ENCODE peak calls at places on chromosomes 5 and 9, in six cellular contexts. C, O, L, N, I and H are unnamed samples.

GRCh38 chr5:65774346-65774745 is 52.3 kb downstream of the NLN start:
- ATAC-seq in C (no peak), O (no peak), L (peak), N (no peak), I (no peak), H (no peak)

GRCh38 chr9:129202613-129203555 is 24.8 kb upstream of the IER5L start:
- ATAC-seq in C (peak), O (peak), L (peak), N (peak), I (peak), H (peak)

GRCh38 chr9:23587903-23588302 is 238.1 kb downstream of the ELAVL2 start:
- ATAC-seq in C (no peak), O (peak), L (no peak), N (no peak), I (no peak), H (no peak)

GRCh38 chr5:178198706-178199105 is 5.6 kb upstream of the HNRNPAB start:
- ATAC-seq in C (no peak), O (no peak), L (no peak), N (no peak), I (no peak), H (no peak)

GRCh38 chr5:141849371-141850182 is 28.6 kb downstream of the PCDH1 start:
- ATAC-seq in C (peak), O (peak), L (peak), N (peak), I (peak), H (peak)

GRCh38 chr5:178214160-178214803 is 9.9 kb downstream of the HNRNPAB start:
- ATAC-seq in C (no peak), O (no peak), L (no peak), N (no peak), I (peak), H (no peak)

GRCh38 chr9:99075246-99075912 is 29.5 kb upstream of the TGFBR1 start:
- ATAC-seq in C (no peak), O (no peak), L (no peak), N (peak), I (no peak), H (no peak)

GRCh38 chr9:86953181-86953580 is 5.9 kb upstream of the GAS1 start:
- ATAC-seq in C (no peak), O (no peak), L (no peak), N (no peak), I (no peak), H (no peak)

GRCh38 chr9:129511320-129511900 is 109.5 kb downstream of the C9orf50 start:
- ATAC-seq in C (no peak), O (no peak), L (peak), N (peak), I (peak), H (no peak)

GRCh38 chr5:56155085-56155484 is 78.0 kb downstream of the ANKRD55 start:
- ATAC-seq in C (no peak), O (no peak), L (no peak), N (peak), I (peak), H (peak)

GRCh38 chr9:114823416-114823815 is 17.6 kb upstream of the TNFSF15 start:
- ATAC-seq in C (no peak), O (no peak), L (no peak), N (no peak), I (no peak), H (no peak)

GRCh38 chr5:25128606-25129005 is 483.8 kb upstream of the CDH10 start:
- ATAC-seq in C (no peak), O (peak), L (no peak), N (no peak), I (no peak), H (no peak)

GRCh38 chr9:132973713-132974112 is 4.8 kb upstream of the GFI1B start:
- ATAC-seq in C (no peak), O (no peak), L (no peak), N (peak), I (no peak), H (no peak)

GRCh38 chr5:171484460-171484899 is 65.0 kb downstream of the FGF18 start:
- ATAC-seq in C (peak), O (peak), L (no peak), N (peak), I (peak), H (peak)

GRCh38 chr9:27489087-27489876 is 34.8 kb upstream of the IFNK start:
- ATAC-seq in C (no peak), O (peak), L (no peak), N (no peak), I (no peak), H (no peak)

GRCh38 chr9:33257276-33257675 is 7.2 kb downstream of the BAG1 start:
- ATAC-seq in C (no peak), O (no peak), L (no peak), N (no peak), I (no peak), H (no peak)

GRCh38 chr9:94156549-94157407 is 72.5 kb downstream of the PTPDC1 start:
- ATAC-seq in C (no peak), O (no peak), L (peak), N (peak), I (peak), H (peak)

GRCh38 chr9:133506653-133507038 is 18.1 kb downstream of the MYMK start:
- ATAC-seq in C (no peak), O (no peak), L (peak), N (peak), I (peak), H (peak)

GRCh38 chr5:56402273-56403223 is 169.4 kb upstream of the ANKRD55 start:
- ATAC-seq in C (no peak), O (no peak), L (no peak), N (no peak), I (no peak), H (no peak)

GRCh38 chr9:9523476-9523875 is 1089.3 kb downstream of the PTPRD start:
- ATAC-seq in C (no peak), O (no peak), L (no peak), N (no peak), I (no peak), H (no peak)

GRCh38 chr9:27673626-27674025 is 100.3 kb upstream of the C9orf72 start:
- ATAC-seq in C (no peak), O (no peak), L (no peak), N (no peak), I (no peak), H (no peak)

GRCh38 chr5:105952875-105953274 is 1717.9 kb downstream of the EFNA5 start:
- ATAC-seq in C (no peak), O (no peak), L (no peak), N (no peak), I (no peak), H (no peak)

GRCh38 chr9:121736964-121737462 is 85.6 kb downstream of the DAB2IP start:
- ATAC-seq in C (peak), O (peak), L (peak), N (peak), I (peak), H (peak)

GRCh38 chr9:133773889-133774655 is 35.9 kb upstream of the SARDH start:
- ATAC-seq in C (no peak), O (no peak), L (no peak), N (no peak), I (no peak), H (no peak)

GRCh38 chr9:19642256-19642655 is 146.6 kb downstream of the SLC24A2 start:
- ATAC-seq in C (peak), O (no peak), L (peak), N (peak), I (peak), H (no peak)

GRCh38 chr9:125644819-125645507 is 62.0 kb downstream of the MAPKAP1 start:
- ATAC-seq in C (no peak), O (peak), L (no peak), N (no peak), I (no peak), H (no peak)

GRCh38 chr9:36728651-36729520 is 156.2 kb downstream of the MELK start:
- ATAC-seq in C (peak), O (peak), L (no peak), N (peak), I (peak), H (no peak)

GRCh38 chr9:133540336-133541025 is 6.0 kb downstream of the ADAMTSL2 start:
- ATAC-seq in C (peak), O (peak), L (no peak), N (peak), I (no peak), H (no peak)

GRCh38 chr5:112333236-112333850 is 85.7 kb downstream of the EPB41L4A start:
- ATAC-seq in C (no peak), O (peak), L (no peak), N (no peak), I (no peak), H (no peak)

GRCh38 chr9:13088734-13089427 is 190.6 kb downstream of the MPDZ start:
- ATAC-seq in C (peak), O (peak), L (no peak), N (peak), I (peak), H (peak)

GRCh38 chr9:120100595-120100994 is 479.4 kb downstream of the CDK5RAP2 start:
- ATAC-seq in C (no peak), O (peak), L (no peak), N (no peak), I (no peak), H (no peak)

GRCh38 chr9:120099064-120099463 is 480.9 kb downstream of the CDK5RAP2 start:
- ATAC-seq in C (peak), O (no peak), L (no peak), N (peak), I (no peak), H (no peak)

GRCh38 chr9:120098584-120098983 is 481.4 kb downstream of the CDK5RAP2 start:
- ATAC-seq in C (no peak), O (peak), L (no peak), N (no peak), I (no peak), H (no peak)
- H3K4me3 ChIP-seq in C (no peak), O (no peak), L (no peak), N (no peak), I (no peak), H (no peak)

DNA sequence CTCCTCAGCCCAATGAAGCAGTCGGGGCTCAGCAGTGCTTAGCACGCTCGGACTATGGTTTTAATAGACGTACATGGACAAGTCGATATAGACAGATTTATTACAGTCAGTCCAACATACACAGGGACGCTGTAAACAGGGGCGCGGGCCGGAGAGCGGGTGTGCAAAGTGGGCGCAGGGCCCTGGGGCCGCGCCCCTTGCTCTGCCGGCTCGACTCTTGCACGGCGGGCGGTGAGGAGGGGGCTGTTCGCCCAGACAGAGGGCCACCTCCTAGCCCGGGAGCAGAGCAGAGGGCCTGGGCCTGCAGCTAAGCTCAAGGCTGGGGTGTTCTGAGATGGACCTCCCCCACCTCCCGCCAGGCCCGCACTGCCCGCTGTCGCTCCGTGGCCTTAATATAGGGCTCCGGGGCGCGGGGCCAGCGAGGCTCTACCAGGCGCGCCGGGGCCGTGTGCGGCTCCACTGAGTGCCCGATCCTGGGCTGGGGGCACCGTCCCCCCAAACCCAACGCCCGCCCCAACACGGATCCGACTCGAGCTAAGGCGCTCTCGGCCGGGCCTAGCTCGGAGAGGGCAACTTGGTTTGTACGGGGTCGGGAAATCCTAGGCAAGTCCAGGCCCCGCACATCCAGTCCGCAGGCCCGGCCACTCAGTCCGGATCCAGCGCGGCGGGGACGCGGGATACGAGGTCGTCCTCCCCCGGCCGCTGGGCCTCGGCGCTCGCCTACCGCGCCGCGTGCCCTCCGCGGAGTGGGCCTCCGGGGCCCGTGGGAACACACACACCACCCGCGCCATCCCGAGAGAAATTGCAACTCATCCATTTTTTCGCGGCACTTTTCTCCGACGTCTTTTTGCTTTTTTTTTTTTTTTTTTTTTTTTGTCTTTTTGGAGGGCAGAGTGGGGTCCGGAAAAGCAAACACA is 6.1 kb downstream of the PITX1 start:
- ATAC-seq in C (no peak), O (peak), L (no peak), N (no peak), I (no peak), H (no peak)
- H3K27ac ChIP-seq in C (no peak), O (no peak), L (no peak), N (no peak), I (no peak), H (peak)

DNA sequence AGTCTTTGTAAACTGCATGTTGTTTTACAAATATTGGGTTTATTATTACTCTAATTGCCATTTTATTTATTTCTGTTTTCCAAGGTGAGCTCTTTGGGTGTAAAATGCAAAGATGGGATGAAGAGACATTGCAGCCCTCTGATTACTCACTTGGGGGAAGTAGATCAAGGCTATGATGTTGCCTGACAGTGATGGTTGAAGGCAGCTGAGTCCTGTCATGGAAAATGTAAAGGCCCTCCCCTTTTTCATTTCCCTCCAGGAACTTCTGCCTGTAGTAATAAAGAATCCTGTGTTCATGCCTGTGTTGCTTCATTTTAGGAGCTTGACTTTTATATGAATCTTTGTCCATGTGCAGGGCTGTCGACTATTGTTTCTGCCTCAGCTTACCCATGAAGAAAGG is 605.4 kb upstream of the CLINT1 start:
- ATAC-seq in C (no peak), O (no peak), L (no peak), N (no peak), I (no peak), H (no peak)
- TF ChIP-seq POLR2AphosphoS5 in C (no peak), O (no peak), L (no peak), N (no peak), I (no peak), H (no peak)

DNA sequence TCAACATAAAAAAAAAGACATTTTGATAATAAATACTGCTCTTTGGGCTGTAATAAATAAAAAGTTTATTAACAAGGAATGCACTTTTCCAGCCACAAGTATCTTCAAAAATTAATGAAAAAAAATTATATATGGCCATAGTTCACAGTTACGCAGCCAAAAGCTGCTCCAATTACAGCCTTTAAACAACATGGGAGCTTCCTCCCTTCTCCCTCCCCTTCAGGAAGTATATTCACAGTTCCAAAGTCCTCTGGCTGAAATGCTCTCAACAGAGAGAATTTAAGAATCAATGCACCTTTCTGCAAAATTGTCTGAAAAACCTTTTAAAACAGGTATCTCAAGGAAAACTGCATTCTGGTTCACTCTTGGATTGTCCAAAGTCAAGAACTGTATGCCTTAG is 5.9 kb downstream of the PLK2 start:
- ATAC-seq in C (no peak), O (no peak), L (no peak), N (no peak), I (no peak), H (no peak)
- H3K4me3 ChIP-seq in C (no peak), O (no peak), L (no peak), N (no peak), I (no peak), H (no peak)

DNA sequence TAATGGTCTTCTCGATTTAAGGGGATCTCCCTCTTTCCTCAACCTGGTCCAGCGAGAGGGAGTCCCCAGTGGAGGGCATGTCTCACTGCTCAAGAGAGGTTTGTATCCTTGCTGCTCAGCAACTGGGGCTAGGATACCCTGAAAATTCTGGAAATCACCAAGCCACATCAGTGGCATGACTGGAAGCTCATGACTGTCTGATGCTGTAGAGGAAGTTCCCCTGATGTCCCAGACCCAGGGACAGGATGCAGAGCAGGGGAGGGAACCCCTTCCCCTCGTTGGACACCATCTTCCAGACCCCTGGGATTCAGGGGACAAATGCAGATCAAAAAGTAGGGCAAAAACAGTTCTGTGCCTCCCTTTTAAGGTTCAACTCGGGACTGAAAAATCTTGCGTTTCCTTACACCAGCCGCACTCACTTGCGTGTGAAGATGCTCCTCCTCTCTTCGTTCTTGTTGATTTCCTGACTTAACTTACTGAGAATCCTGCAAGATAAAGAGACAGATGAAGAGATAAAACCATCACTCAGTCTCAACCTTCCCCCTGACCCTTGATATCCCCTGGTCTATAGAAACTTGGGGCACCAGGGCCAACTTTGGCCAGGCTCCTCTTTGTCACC is 22.1 kb downstream of the LCP2 start:
- ATAC-seq in C (no peak), O (no peak), L (no peak), N (no peak), I (no peak), H (no peak)
- H3K27ac ChIP-seq in C (no peak), O (no peak), L (peak), N (no peak), I (no peak), H (no peak)

DNA sequence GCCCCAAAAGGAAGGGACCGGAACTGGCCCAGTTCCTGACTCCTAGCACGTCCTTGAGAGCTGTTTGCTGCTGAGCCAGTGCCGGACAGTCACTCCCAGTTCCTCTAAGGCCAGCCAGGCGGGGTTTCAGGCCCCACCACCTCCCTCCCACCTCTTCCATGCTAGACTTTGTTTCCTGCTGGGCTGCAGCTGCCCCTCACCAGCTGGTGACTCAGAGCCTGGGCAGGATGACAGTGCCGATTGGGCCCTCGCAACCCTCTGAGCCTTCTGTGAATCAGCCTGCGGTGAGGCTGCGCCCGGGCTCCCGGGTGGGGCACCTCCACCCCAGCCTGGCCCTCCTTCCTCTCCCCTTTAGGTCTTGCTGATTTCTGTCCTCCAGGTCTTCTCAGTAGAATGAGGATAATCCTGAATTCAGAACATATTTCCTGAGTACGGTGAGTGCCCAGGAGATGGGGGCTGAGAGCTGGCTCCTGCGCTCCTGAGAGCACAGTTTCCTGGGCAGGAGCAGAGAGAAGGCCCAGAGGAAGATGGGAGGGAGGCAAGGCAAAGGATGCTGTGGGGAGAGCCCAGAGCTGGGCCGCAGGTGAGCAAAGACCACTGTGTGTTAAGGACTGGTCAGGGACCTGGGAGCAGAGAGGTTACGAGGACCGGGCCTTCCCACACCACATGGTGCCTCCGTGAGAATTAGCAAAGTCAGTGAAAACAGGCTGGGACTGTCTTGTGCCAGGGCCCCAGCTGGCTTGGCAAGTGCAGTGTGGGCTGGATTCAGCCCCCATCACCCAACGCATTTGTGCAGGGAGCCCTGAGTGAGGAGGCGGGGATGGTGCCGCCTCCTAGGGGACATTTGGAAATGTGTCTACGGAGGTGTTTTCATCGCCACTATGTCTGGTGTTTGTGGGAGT is 32.9 kb upstream of the STXBP1 start:
- ATAC-seq in C (peak), O (peak), L (peak), N (peak), I (peak), H (peak)
- TF ChIP-seq POLR2AphosphoS5 in C (no peak), O (no peak), L (peak), N (no peak), I (peak), H (peak)

GRCh38 chr5:73444499-73445432 is 3.8 kb downstream of the FOXD1 start:
- ATAC-seq in C (no peak), O (peak), L (no peak), N (no peak), I (no peak), H (no peak)

GRCh38 chr5:73442960-73443627 is 5.5 kb downstream of the FOXD1 start:
- ATAC-seq in C (no peak), O (no peak), L (no peak), N (no peak), I (no peak), H (no peak)

GRCh38 chr5:73442152-73442860 is 6.3 kb downstream of the FOXD1 start:
- ATAC-seq in C (no peak), O (no peak), L (no peak), N (no peak), I (no peak), H (no peak)

GRCh38 chr5:73445708-73446630 is 2.6 kb downstream of the FOXD1 start:
- ATAC-seq in C (no peak), O (no peak), L (no peak), N (no peak), I (no peak), H (no peak)

GRCh38 chr5:73443725-73444498 is 4.7 kb downstream of the FOXD1 start:
- ATAC-seq in C (no peak), O (peak), L (no peak), N (no peak), I (no peak), H (no peak)
- H3K4me3 ChIP-seq in C (no peak), O (peak), L (no peak), N (no peak), I (no peak), H (no peak)